ENCODE peak calls at places on chromosomes 6 and 20, in seven cellular contexts. One of them, this sample, is unnamed. For H3K27me3 and H3K9me3, the result is how much of the 10 kb centered on the place peaks cover.

GRCh38 chr6:13766201-13766634 is 48.1 kb downstream of the MCUR1 start:
- DNase-seq in HepG2: no peak
- DNase-seq in body of pancreas: no peak
- DNase-seq in GM12878: no peak
- DNase-seq in adrenal gland: no peak
- DNase-seq in left ventricle myocardium inferior: no peak
- DNase-seq in SK-N-SH: no peak
- DNase-seq in this sample: no peak

GRCh38 chr6:37486440-37486839 is 13.3 kb downstream of the CCDC167 start:
- DNase-seq in HepG2: no peak
- DNase-seq in body of pancreas: no peak
- DNase-seq in GM12878: no peak
- DNase-seq in adrenal gland: no peak
- DNase-seq in left ventricle myocardium inferior: no peak
- DNase-seq in SK-N-SH: no peak
- DNase-seq in this sample: no peak

GRCh38 chr6:15511248-15512125 is 151.3 kb downstream of the DTNBP1 start:
- DNase-seq in HepG2: no peak
- DNase-seq in body of pancreas: no peak
- DNase-seq in GM12878: no peak
- DNase-seq in adrenal gland: peak
- DNase-seq in left ventricle myocardium inferior: peak
- DNase-seq in SK-N-SH: no peak
- DNase-seq in this sample: no peak

GRCh38 chr6:1624848-1625341 is 15.2 kb downstream of the FOXC1 start:
- DNase-seq in HepG2: no peak
- DNase-seq in body of pancreas: no peak
- DNase-seq in GM12878: no peak
- DNase-seq in adrenal gland: peak
- DNase-seq in left ventricle myocardium inferior: no peak
- DNase-seq in SK-N-SH: no peak
- DNase-seq in this sample: no peak

GRCh38 chr6:42292002-42292735 is 74.5 kb upstream of the MRPS10 start:
- DNase-seq in HepG2: no peak
- DNase-seq in body of pancreas: no peak
- DNase-seq in GM12878: no peak
- DNase-seq in adrenal gland: no peak
- DNase-seq in left ventricle myocardium inferior: no peak
- DNase-seq in SK-N-SH: no peak
- DNase-seq in this sample: no peak

GRCh38 chr6:123062645-123063044 is 66.6 kb downstream of the CLVS2 start:
- DNase-seq in HepG2: no peak
- DNase-seq in body of pancreas: no peak
- DNase-seq in GM12878: no peak
- DNase-seq in adrenal gland: no peak
- DNase-seq in left ventricle myocardium inferior: no peak
- DNase-seq in SK-N-SH: no peak
- DNase-seq in this sample: no peak

GRCh38 chr6:150573041-150573681 is 26.5 kb upstream of the PLEKHG1 start:
- DNase-seq in HepG2: no peak
- DNase-seq in body of pancreas: no peak
- DNase-seq in GM12878: no peak
- DNase-seq in adrenal gland: peak
- DNase-seq in left ventricle myocardium inferior: peak
- DNase-seq in SK-N-SH: no peak
- DNase-seq in this sample: no peak

GRCh38 chr6:111812080-111813038 is 60.9 kb downstream of the FYN start:
- DNase-seq in HepG2: no peak
- DNase-seq in body of pancreas: no peak
- DNase-seq in GM12878: no peak
- DNase-seq in adrenal gland: no peak
- DNase-seq in left ventricle myocardium inferior: no peak
- DNase-seq in SK-N-SH: no peak
- DNase-seq in this sample: no peak

GRCh38 chr6:44649365-44650025 is 262.0 kb downstream of the CDC5L start:
- DNase-seq in HepG2: no peak
- DNase-seq in body of pancreas: no peak
- DNase-seq in GM12878: no peak
- DNase-seq in adrenal gland: no peak
- DNase-seq in left ventricle myocardium inferior: no peak
- DNase-seq in SK-N-SH: no peak
- DNase-seq in this sample: no peak

GRCh38 chr6:140879861-140880260 is 1252.9 kb upstream of the GJE1 start:
- DNase-seq in HepG2: no peak
- DNase-seq in body of pancreas: no peak
- DNase-seq in GM12878: no peak
- DNase-seq in adrenal gland: no peak
- DNase-seq in left ventricle myocardium inferior: no peak
- DNase-seq in SK-N-SH: no peak
- DNase-seq in this sample: no peak

GRCh38 chr20:39381598-39381997 is 419.5 kb downstream of the DHX35 start:
- DNase-seq in HepG2: no peak
- DNase-seq in body of pancreas: no peak
- DNase-seq in GM12878: no peak
- DNase-seq in adrenal gland: no peak
- DNase-seq in left ventricle myocardium inferior: no peak
- DNase-seq in SK-N-SH: no peak
- DNase-seq in this sample: no peak

GRCh38 chr20:40892642-40893041 is 136.0 kb upstream of the TOP1 start:
- DNase-seq in HepG2: no peak
- DNase-seq in body of pancreas: no peak
- DNase-seq in GM12878: no peak
- DNase-seq in adrenal gland: no peak
- DNase-seq in left ventricle myocardium inferior: no peak
- DNase-seq in SK-N-SH: no peak
- DNase-seq in this sample: no peak

GRCh38 chr6:99446076-99446475 is 21.0 kb upstream of the PNISR start:
- DNase-seq in HepG2: no peak
- DNase-seq in body of pancreas: no peak
- DNase-seq in GM12878: no peak
- DNase-seq in adrenal gland: no peak
- DNase-seq in left ventricle myocardium inferior: no peak
- DNase-seq in SK-N-SH: no peak
- DNase-seq in this sample: no peak

GRCh38 chr6:119207973-119208725 is 129.7 kb upstream of the FAM184A start:
- DNase-seq in HepG2: no peak
- DNase-seq in body of pancreas: no peak
- DNase-seq in GM12878: no peak
- DNase-seq in adrenal gland: no peak
- DNase-seq in left ventricle myocardium inferior: no peak
- DNase-seq in SK-N-SH: no peak
- DNase-seq in this sample: no peak

GRCh38 chr6:55819811-55820210 is 55.6 kb downstream of the BMP5 start:
- DNase-seq in HepG2: no peak
- DNase-seq in body of pancreas: no peak
- DNase-seq in GM12878: no peak
- DNase-seq in adrenal gland: no peak
- DNase-seq in left ventricle myocardium inferior: no peak
- DNase-seq in SK-N-SH: no peak
- DNase-seq in this sample: no peak

GRCh38 chr20:25320035-25320800 is 70.4 kb downstream of the ABHD12 start:
- DNase-seq in HepG2: no peak
- DNase-seq in body of pancreas: no peak
- DNase-seq in GM12878: no peak
- DNase-seq in adrenal gland: no peak
- DNase-seq in left ventricle myocardium inferior: no peak
- DNase-seq in SK-N-SH: peak
- DNase-seq in this sample: no peak

GRCh38 chr6:122042851-122043250 is 356.6 kb upstream of the HSF2 start:
- DNase-seq in HepG2: no peak
- DNase-seq in body of pancreas: no peak
- DNase-seq in GM12878: no peak
- DNase-seq in adrenal gland: peak
- DNase-seq in left ventricle myocardium inferior: no peak
- DNase-seq in SK-N-SH: no peak
- DNase-seq in this sample: no peak

GRCh38 chr20:9884666-9885065 is 45.8 kb upstream of the PAK5 start:
- DNase-seq in HepG2: no peak
- DNase-seq in body of pancreas: no peak
- DNase-seq in GM12878: no peak
- DNase-seq in adrenal gland: peak
- DNase-seq in left ventricle myocardium inferior: no peak
- DNase-seq in SK-N-SH: no peak
- DNase-seq in this sample: no peak

GRCh38 chr20:9886227-9886626 is 47.4 kb upstream of the PAK5 start:
- DNase-seq in HepG2: no peak
- DNase-seq in body of pancreas: no peak
- DNase-seq in GM12878: no peak
- DNase-seq in adrenal gland: no peak
- DNase-seq in left ventricle myocardium inferior: no peak
- DNase-seq in SK-N-SH: no peak
- DNase-seq in this sample: no peak

GRCh38 chr20:9884061-9884460 is 45.2 kb upstream of the PAK5 start:
- DNase-seq in HepG2: no peak
- DNase-seq in body of pancreas: no peak
- DNase-seq in GM12878: no peak
- DNase-seq in adrenal gland: peak
- DNase-seq in left ventricle myocardium inferior: no peak
- DNase-seq in SK-N-SH: peak
- DNase-seq in this sample: no peak

DNA sequence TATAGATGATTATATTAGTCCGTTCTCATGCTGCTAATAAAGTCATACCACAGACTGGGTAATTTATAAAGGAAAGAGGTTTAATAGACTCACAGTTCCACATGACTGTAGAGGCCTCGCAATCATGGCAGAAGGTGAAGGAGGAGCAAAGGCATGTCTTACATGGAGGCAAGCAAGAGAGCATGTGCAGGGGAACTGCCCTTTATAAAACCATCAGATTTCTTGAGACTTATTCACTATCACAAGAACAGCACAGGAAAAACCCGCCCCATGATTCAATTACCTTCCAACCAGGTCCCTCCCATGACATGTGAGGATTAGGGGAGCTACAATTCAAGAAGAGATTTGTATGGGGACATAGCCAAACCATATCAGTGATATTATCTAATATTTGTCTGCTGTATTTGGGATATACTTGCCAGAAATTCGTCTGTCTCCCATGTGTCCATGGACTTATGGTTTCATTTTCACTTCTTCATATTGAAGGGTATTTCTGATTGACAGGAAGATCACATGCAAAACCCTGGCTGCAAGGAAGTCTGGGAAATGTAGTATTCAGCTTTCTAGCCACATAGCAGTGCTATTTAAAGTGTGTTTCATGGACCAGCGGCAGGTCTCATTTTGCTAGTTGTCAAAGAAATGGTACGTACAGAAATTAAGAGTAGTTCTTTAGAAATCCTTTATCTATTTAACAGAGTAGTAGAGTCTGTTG is 50.5 kb upstream of the PAK5 start:
- DNase-seq in HepG2: peak
- DNase-seq in body of pancreas: no peak
- DNase-seq in GM12878: peak
- DNase-seq in adrenal gland: no peak
- DNase-seq in left ventricle myocardium inferior: no peak
- DNase-seq in SK-N-SH: no peak
- DNase-seq in this sample: no peak
- H3K4me3 ChIP-seq in HepG2: peak
- H3K4me3 ChIP-seq in body of pancreas: no peak
- H3K4me3 ChIP-seq in GM12878: no peak
- H3K4me3 ChIP-seq in adrenal gland: no peak
- H3K4me3 ChIP-seq in left ventricle myocardium inferior: no peak
- H3K4me3 ChIP-seq in SK-N-SH: no peak
- H3K4me3 ChIP-seq in this sample: no peak

GRCh38 chr6:10396775-10397174 is 18.1 kb downstream of the TFAP2A start:
- DNase-seq in HepG2: no peak
- DNase-seq in body of pancreas: no peak
- DNase-seq in GM12878: no peak
- DNase-seq in adrenal gland: no peak
- DNase-seq in left ventricle myocardium inferior: no peak
- DNase-seq in SK-N-SH: no peak
- DNase-seq in this sample: no peak
- H3K27me3 ChIP-seq in HepG2: under half
- H3K27me3 ChIP-seq in body of pancreas: under half
- H3K27me3 ChIP-seq in GM12878: under half
- H3K27me3 ChIP-seq in adrenal gland: half or more
- H3K27me3 ChIP-seq in left ventricle myocardium inferior: half or more
- H3K27me3 ChIP-seq in SK-N-SH: half or more
- H3K27me3 ChIP-seq in this sample: under half

GRCh38 chr6:72890671-72891070 is 268.8 kb downstream of the KCNQ5 start:
- DNase-seq in HepG2: no peak
- DNase-seq in body of pancreas: no peak
- DNase-seq in GM12878: no peak
- DNase-seq in adrenal gland: no peak
- DNase-seq in left ventricle myocardium inferior: no peak
- DNase-seq in SK-N-SH: no peak
- DNase-seq in this sample: no peak
- H3K9me3 ChIP-seq in HepG2: under half
- H3K9me3 ChIP-seq in body of pancreas: under half
- H3K9me3 ChIP-seq in GM12878: under half
- H3K9me3 ChIP-seq in adrenal gland: under half
- H3K9me3 ChIP-seq in left ventricle myocardium inferior: under half
- H3K9me3 ChIP-seq in SK-N-SH: under half
- H3K9me3 ChIP-seq in this sample: under half

GRCh38 chr6:98044168-98044567 is 761.2 kb upstream of the MMS22L start:
- DNase-seq in HepG2: no peak
- DNase-seq in body of pancreas: no peak
- DNase-seq in GM12878: no peak
- DNase-seq in adrenal gland: no peak
- DNase-seq in left ventricle myocardium inferior: no peak
- DNase-seq in SK-N-SH: no peak
- DNase-seq in this sample: no peak

GRCh38 chr6:98041072-98041471 is 758.1 kb upstream of the MMS22L start:
- DNase-seq in HepG2: no peak
- DNase-seq in body of pancreas: no peak
- DNase-seq in GM12878: no peak
- DNase-seq in adrenal gland: no peak
- DNase-seq in left ventricle myocardium inferior: no peak
- DNase-seq in SK-N-SH: no peak
- DNase-seq in this sample: no peak

GRCh38 chr6:98039876-98040605 is 757.0 kb upstream of the MMS22L start:
- DNase-seq in HepG2: no peak
- DNase-seq in body of pancreas: no peak
- DNase-seq in GM12878: no peak
- DNase-seq in adrenal gland: no peak
- DNase-seq in left ventricle myocardium inferior: no peak
- DNase-seq in SK-N-SH: no peak
- DNase-seq in this sample: no peak

GRCh38 chr6:98039443-98039842 is 756.4 kb upstream of the MMS22L start:
- DNase-seq in HepG2: no peak
- DNase-seq in body of pancreas: no peak
- DNase-seq in GM12878: no peak
- DNase-seq in adrenal gland: no peak
- DNase-seq in left ventricle myocardium inferior: no peak
- DNase-seq in SK-N-SH: no peak
- DNase-seq in this sample: no peak

DNA sequence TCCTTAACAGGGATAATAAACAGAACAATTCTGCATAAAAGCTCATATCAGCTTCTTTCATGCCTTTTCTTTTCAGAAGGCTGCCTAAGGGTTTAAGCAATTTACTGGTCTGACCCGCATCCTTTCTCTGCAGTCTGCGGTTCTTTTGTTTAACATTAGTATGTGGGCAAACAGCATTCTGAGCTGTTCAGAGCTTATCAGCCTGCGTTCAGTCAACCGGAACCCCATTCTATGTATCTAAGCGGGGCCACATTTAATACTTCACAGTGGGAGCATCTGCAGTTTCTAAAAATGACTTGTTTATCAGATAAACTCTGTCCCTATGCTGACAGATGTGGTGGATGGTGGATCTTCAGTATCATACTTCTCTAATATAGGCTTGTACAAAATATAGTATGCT is 758.9 kb upstream of the MMS22L start:
- DNase-seq in HepG2: no peak
- DNase-seq in body of pancreas: no peak
- DNase-seq in GM12878: no peak
- DNase-seq in adrenal gland: no peak
- DNase-seq in left ventricle myocardium inferior: no peak
- DNase-seq in SK-N-SH: peak
- DNase-seq in this sample: no peak
- H3K4me3 ChIP-seq in HepG2: no peak
- H3K4me3 ChIP-seq in body of pancreas: no peak
- H3K4me3 ChIP-seq in GM12878: no peak
- H3K4me3 ChIP-seq in adrenal gland: no peak
- H3K4me3 ChIP-seq in left ventricle myocardium inferior: no peak
- H3K4me3 ChIP-seq in SK-N-SH: no peak
- H3K4me3 ChIP-seq in this sample: no peak

This sample was measured in testis.